ENCODE peak calls at places on chromosomes 12 and 14, in five cellular contexts. One of them, this sample, is unnamed.

GRCh38 chr14:34931206-34931605 is 51.6 kb upstream of the SRP54 start:
- DNase-seq in amygdala: no peak
- DNase-seq in neural progenitor cell: no peak
- DNase-seq in amniotic stem cell: no peak
- DNase-seq in IMR-90: peak
- DNase-seq in this sample: no peak

GRCh38 chr14:88559852-88560251 is 3.0 kb upstream of the ZC3H14 start:
- DNase-seq in amygdala: no peak
- DNase-seq in neural progenitor cell: peak
- DNase-seq in amniotic stem cell: peak
- DNase-seq in IMR-90: peak
- DNase-seq in this sample: no peak

GRCh38 chr14:90460136-90460535 is 63.3 kb downstream of the CALM1 start:
- DNase-seq in amygdala: no peak
- DNase-seq in neural progenitor cell: no peak
- DNase-seq in amniotic stem cell: no peak
- DNase-seq in IMR-90: peak
- DNase-seq in this sample: no peak

GRCh38 chr14:68552597-68552996 is 240.3 kb downstream of the ZFP36L1 start:
- DNase-seq in amygdala: no peak
- DNase-seq in neural progenitor cell: no peak
- DNase-seq in amniotic stem cell: no peak
- DNase-seq in IMR-90: peak
- DNase-seq in this sample: no peak

GRCh38 chr12:89195470-89195869 is 156.8 kb downstream of the DUSP6 start:
- DNase-seq in amygdala: no peak
- DNase-seq in neural progenitor cell: no peak
- DNase-seq in amniotic stem cell: no peak
- DNase-seq in IMR-90: no peak
- DNase-seq in this sample: no peak

GRCh38 chr12:81005635-81006034 is 67.9 kb upstream of the LIN7A start:
- DNase-seq in amygdala: no peak
- DNase-seq in neural progenitor cell: no peak
- DNase-seq in amniotic stem cell: no peak
- DNase-seq in IMR-90: no peak
- DNase-seq in this sample: no peak

GRCh38 chr12:22588817-22589216 is 36.2 kb upstream of the ETNK1 start:
- DNase-seq in amygdala: no peak
- DNase-seq in neural progenitor cell: no peak
- DNase-seq in amniotic stem cell: no peak
- DNase-seq in IMR-90: no peak
- DNase-seq in this sample: no peak

GRCh38 chr12:42426733-42427132 is 100.8 kb downstream of the PPHLN1 start:
- DNase-seq in amygdala: no peak
- DNase-seq in neural progenitor cell: peak
- DNase-seq in amniotic stem cell: no peak
- DNase-seq in IMR-90: peak
- DNase-seq in this sample: peak

GRCh38 chr12:93387780-93388179 is 10.1 kb downstream of the NUDT4 start:
- DNase-seq in amygdala: no peak
- DNase-seq in neural progenitor cell: no peak
- DNase-seq in amniotic stem cell: no peak
- DNase-seq in IMR-90: peak
- DNase-seq in this sample: no peak

GRCh38 chr14:34872822-34873590 is 2.2 kb downstream of the BAZ1A start:
- DNase-seq in amygdala: no peak
- DNase-seq in neural progenitor cell: peak
- DNase-seq in amniotic stem cell: peak
- DNase-seq in IMR-90: peak
- DNase-seq in this sample: no peak

GRCh38 chr14:75619598-75619997 is 41.1 kb downstream of the ERG28 start:
- DNase-seq in amygdala: no peak
- DNase-seq in neural progenitor cell: no peak
- DNase-seq in amniotic stem cell: no peak
- DNase-seq in IMR-90: no peak
- DNase-seq in this sample: no peak

GRCh38 chr14:21940887-21941855 is 267.6 kb upstream of the OR4E1 start:
- DNase-seq in amygdala: no peak
- DNase-seq in neural progenitor cell: peak
- DNase-seq in amniotic stem cell: no peak
- DNase-seq in IMR-90: peak
- DNase-seq in this sample: peak

This sample was measured in endodermal cell.